ENCODE peak calls at places on chromosomes 12 and 14, in ten cellular contexts. Z is osteoblast, D is HFFc6, M is uterus, R is thoracic aorta, I is cardiac muscle cell, E is neural crest cell, U is astrocyte of the spinal cord, K is psoas muscle, P is A549. Y is an unnamed sample.

GRCh38 chr12:4178424-4179184 is 95.0 kb upstream of the CCND2 start:
- DNase-seq in Z (no peak), D (no peak), M (no peak), R (no peak), I (no peak), E (no peak), U (no peak), K (no peak), P (no peak), Y (no peak)

GRCh38 chr12:176321-177181 is 37.4 kb downstream of the SLC6A12 start:
- DNase-seq in Z (peak), D (peak), M (no peak), R (no peak), I (peak), E (no peak), U (no peak), K (no peak), P (no peak), Y (no peak)

GRCh38 chr12:7123806-7124519 is 4.7 kb downstream of the RBP5 start:
- DNase-seq in Z (no peak), D (no peak), M (no peak), R (no peak), I (no peak), E (no peak), U (no peak), K (no peak), P (no peak), Y (no peak)

GRCh38 chr14:75646762-75647161 is 13.9 kb downstream of the ERG28 start:
- DNase-seq in Z (no peak), D (no peak), M (no peak), R (no peak), I (no peak), E (no peak), U (no peak), K (peak), P (no peak), Y (no peak)

GRCh38 chr12:32002848-32003493 is 43.8 kb downstream of the RESF1 start:
- DNase-seq in Z (peak), D (no peak), M (no peak), R (no peak), I (peak), E (no peak), U (no peak), K (no peak), P (no peak), Y (no peak)

GRCh38 chr12:113077057-113077858 is 20.7 kb downstream of the DTX1 start:
- DNase-seq in Z (no peak), D (no peak), M (no peak), R (no peak), I (no peak), E (no peak), U (no peak), K (peak), P (no peak), Y (no peak)

GRCh38 chr12:122860052-122860853 is 25.0 kb downstream of the HIP1R start:
- DNase-seq in Z (peak), D (peak), M (peak), R (no peak), I (peak), E (peak), U (peak), K (peak), P (peak), Y (peak)

GRCh38 chr14:100286484-100287191 is 19.6 kb downstream of the SLC25A29 start:
- DNase-seq in Z (peak), D (no peak), M (no peak), R (no peak), I (no peak), E (no peak), U (no peak), K (peak), P (no peak), Y (peak)

GRCh38 chr12:93943766-93944165 is 204.6 kb upstream of the PLXNC1 start:
- DNase-seq in Z (peak), D (peak), M (no peak), R (no peak), I (peak), E (no peak), U (no peak), K (peak), P (no peak), Y (peak)

GRCh38 chr14:53742226-53742607 is 214.4 kb downstream of the BMP4 start:
- DNase-seq in Z (no peak), D (no peak), M (no peak), R (no peak), I (no peak), E (no peak), U (peak), K (no peak), P (no peak), Y (no peak)

GRCh38 chr12:48000878-48001321 is 3.4 kb downstream of the COL2A1 start:
- DNase-seq in Z (peak), D (peak), M (no peak), R (no peak), I (peak), E (no peak), U (peak), K (no peak), P (peak), Y (peak)

GRCh38 chr12:19131020-19131431 is 1.5 kb downstream of the PLEKHA5 start:
- DNase-seq in Z (peak), D (peak), M (no peak), R (no peak), I (peak), E (no peak), U (peak), K (no peak), P (peak), Y (no peak)

GRCh38 chr12:77401062-77401461 is 335.7 kb upstream of the E2F7 start:
- DNase-seq in Z (no peak), D (no peak), M (no peak), R (no peak), I (no peak), E (no peak), U (no peak), K (no peak), P (no peak), Y (no peak)

GRCh38 chr12:86711716-86712115 is 455.5 kb upstream of the MGAT4C start:
- DNase-seq in Z (no peak), D (no peak), M (no peak), R (no peak), I (no peak), E (no peak), U (no peak), K (no peak), P (no peak), Y (no peak)

GRCh38 chr12:39866135-39866534 is 239.7 kb downstream of the SLC2A13 start:
- DNase-seq in Z (no peak), D (no peak), M (no peak), R (no peak), I (no peak), E (no peak), U (no peak), K (no peak), P (no peak), Y (no peak)

GRCh38 chr14:89276424-89276975 is 140.5 kb downstream of the FOXN3 start:
- DNase-seq in Z (no peak), D (no peak), M (no peak), R (no peak), I (peak), E (no peak), U (peak), K (no peak), P (no peak), Y (no peak)

GRCh38 chr12:7108042-7108927 is 729 bp downstream of the C1RL start:
- DNase-seq in Z (peak), D (peak), M (peak), R (peak), I (peak), E (peak), U (peak), K (peak), P (peak), Y (peak)

GRCh38 chr12:15193927-15194326 is 27.3 kb downstream of the RERG start:
- DNase-seq in Z (no peak), D (no peak), M (peak), R (no peak), I (no peak), E (no peak), U (peak), K (no peak), P (no peak), Y (no peak)

GRCh38 chr14:94009767-94010166 is 12.7 kb downstream of the CCDC197 start:
- DNase-seq in Z (peak), D (peak), M (no peak), R (no peak), I (peak), E (no peak), U (peak), K (peak), P (no peak), Y (no peak)

GRCh38 chr12:25364529-25365339 is 114.0 kb upstream of the KRAS start:
- DNase-seq in Z (no peak), D (no peak), M (no peak), R (no peak), I (no peak), E (no peak), U (no peak), K (no peak), P (no peak), Y (no peak)

DNA sequence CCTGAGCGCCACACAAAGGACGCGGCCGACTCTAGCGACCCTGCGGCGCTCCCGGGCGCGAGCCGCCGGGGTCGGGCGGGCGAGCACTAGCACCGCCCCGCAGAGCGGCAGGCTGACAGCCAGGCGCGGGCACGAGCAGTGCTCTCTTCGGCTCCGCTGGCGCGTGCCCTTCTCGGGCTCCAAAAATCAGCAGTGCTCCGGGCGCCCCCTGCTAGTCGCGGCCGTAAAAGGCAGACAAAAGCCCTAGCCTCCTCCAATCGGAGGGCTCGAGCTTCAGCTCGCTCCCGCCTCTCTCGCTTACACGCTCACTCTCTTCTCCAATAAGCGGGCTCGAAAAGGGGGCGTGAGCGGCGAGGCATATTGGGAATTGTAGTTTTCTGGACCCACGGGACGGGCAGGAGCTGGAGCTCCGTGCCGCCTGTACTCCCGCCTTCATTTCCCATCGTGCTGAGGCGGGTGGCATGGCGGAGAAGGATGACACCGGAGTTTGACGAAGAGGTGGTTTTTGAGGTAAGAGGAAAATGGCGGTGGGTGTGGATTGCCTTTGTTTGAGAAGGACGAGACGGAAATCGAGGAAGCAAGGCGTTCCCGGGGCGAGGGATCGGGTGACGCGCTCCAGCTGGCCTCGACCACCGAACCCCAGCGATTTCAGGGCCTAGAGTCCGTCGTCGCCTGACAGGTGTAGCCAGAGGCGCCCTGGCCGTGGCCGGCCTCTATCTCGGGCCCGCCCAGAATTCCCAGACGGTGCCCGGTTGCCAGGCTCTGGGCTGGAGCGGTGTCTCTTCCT is at the start of the genes FGD6 and VEZT:
- DNase-seq in Z (peak), D (peak), M (peak), R (peak), I (peak), E (peak), U (peak), K (peak), P (peak), Y (peak)
- TF ChIP-seq CTCF in Z (peak), D (peak), M (peak), R (peak), I (peak), E (no peak), U (peak), K (peak), P (peak), Y (peak)

GRCh38 chr12:64445490-64445889 is 6.4 kb upstream of the TBK1 start:
- DNase-seq in Z (no peak), D (no peak), M (no peak), R (no peak), I (no peak), E (no peak), U (no peak), K (no peak), P (no peak), Y (no peak)
- TF ChIP-seq CTCF in Z (no peak), D (no peak), M (no peak), R (no peak), I (no peak), E (no peak), U (no peak), K (no peak), P (no peak), Y (no peak)

DNA sequence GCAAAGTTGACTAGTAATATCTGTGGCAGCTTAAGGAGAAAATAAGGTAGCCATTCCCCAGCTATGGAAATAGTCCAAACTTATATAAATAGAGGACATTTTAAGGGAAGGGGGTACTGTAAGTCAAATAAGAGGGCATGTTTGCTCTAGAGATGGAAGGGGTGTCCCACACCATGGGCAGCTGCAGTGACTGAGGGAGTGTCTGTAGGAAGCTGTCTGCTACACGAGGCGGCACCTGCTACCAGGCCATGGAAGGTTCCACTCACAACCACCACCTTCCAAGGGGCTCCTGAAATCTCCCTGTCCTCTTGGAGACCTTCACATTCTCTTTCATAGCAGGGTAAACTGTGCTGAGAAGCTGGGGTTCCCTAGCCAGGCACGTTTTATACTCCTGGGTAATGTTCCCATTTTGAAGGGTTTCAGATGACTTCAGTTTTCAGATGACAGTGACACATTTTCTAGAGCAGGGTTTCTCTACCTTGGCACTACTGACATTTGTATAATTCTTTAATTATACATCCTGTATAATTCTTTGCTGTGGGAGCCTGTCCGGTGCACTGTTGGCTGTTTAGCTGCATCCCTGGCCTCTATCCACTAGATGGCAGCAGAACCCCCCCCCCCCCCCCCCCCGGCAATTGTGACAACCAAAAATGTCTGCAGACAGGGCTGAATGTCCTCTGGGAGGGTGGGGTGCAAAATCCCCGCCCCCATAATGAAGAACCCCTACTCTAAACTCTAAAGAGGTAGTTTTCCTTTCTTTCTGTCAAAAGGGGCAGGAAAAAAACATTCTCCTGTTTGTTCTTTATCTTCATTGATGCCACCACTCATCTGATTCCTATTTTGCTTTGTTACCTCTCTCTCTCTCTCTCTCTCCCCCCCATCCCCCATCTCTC is 11.6 kb upstream of the SMCO2 start:
- DNase-seq in Z (peak), D (no peak), M (no peak), R (no peak), I (peak), E (peak), U (peak), K (no peak), P (peak), Y (no peak)
- TF ChIP-seq CTCF in Z (peak), D (peak), M (peak), R (peak), I (peak), E (peak), U (peak), K (peak), P (peak), Y (no peak)

GRCh38 chr12:56468216-56469006 is at the start of gene SPRYD4:
- DNase-seq in Z (peak), D (peak), M (peak), R (peak), I (peak), E (peak), U (peak), K (peak), P (peak), Y (peak)
- TF ChIP-seq CTCF in Z (peak), D (peak), M (peak), R (no peak), I (peak), E (peak), U (peak), K (peak), P (peak), Y (no peak)

DNA sequence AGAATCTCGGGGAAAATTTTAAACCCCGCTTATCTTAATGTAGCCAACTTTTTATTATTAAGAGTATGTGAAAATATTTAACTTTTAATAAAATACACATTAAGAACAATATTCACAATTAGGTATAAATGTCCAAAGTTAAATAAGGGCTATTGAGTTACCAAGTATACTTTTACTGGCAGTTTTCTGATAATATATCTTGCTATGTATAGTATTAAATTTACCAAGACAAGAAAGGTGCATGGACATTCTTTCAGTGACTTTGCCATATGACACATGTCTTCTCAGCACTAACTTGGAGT is 115.4 kb downstream of the MON2 start:
- DNase-seq in Z (no peak), D (no peak), M (no peak), R (no peak), I (peak), E (no peak), U (no peak), K (no peak), P (no peak), Y (no peak)
- TF ChIP-seq CTCF in Z (no peak), D (peak), M (no peak), R (no peak), I (no peak), E (no peak), U (no peak), K (no peak), P (peak), Y (no peak)

GRCh38 chr14:30333934-30334333 is 225.0 kb upstream of the G2E3 start:
- DNase-seq in Z (no peak), D (no peak), M (no peak), R (no peak), I (no peak), E (no peak), U (no peak), K (no peak), P (no peak), Y (no peak)

GRCh38 chr14:30332374-30332773 is 226.6 kb upstream of the G2E3 start:
- DNase-seq in Z (no peak), D (no peak), M (no peak), R (no peak), I (no peak), E (no peak), U (no peak), K (no peak), P (no peak), Y (no peak)

GRCh38 chr14:30331030-30331429 is 227.9 kb upstream of the G2E3 start:
- DNase-seq in Z (no peak), D (no peak), M (no peak), R (no peak), I (no peak), E (no peak), U (no peak), K (no peak), P (no peak), Y (no peak)

DNA sequence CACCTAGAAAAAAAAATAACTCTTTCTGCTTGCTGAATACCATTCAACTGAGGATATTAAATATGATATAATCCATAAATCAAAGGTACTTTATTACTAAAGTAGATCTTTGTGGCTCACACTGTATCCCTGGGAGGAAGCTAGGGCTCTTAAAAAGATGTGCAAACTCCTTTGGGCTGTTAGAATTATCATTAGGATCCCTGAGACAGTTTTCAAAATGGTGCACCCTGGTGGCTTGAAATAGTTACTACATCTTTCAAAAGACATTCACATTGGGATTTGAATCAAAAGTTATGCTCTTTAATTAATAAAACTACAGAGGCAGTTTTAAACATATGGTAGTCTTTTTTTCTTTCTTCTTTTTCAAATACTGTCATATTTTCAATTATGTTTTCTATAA is 228.5 kb upstream of the G2E3 start:
- DNase-seq in Z (no peak), D (no peak), M (no peak), R (no peak), I (peak), E (no peak), U (no peak), K (no peak), P (no peak), Y (no peak)
- TF ChIP-seq CTCF in Z (peak), D (peak), M (no peak), R (no peak), I (peak), E (peak), U (no peak), K (peak), P (no peak), Y (no peak)

GRCh38 chr12:124780336-124780735 is 83.3 kb downstream of the SCARB1 start:
- DNase-seq in Z (no peak), D (no peak), M (no peak), R (no peak), I (no peak), E (no peak), U (no peak), K (no peak), P (no peak), Y (no peak)
- TF ChIP-seq CTCF in Z (no peak), D (no peak), M (no peak), R (no peak), I (no peak), E (no peak), U (no peak), K (no peak), P (no peak), Y (no peak)

DNA sequence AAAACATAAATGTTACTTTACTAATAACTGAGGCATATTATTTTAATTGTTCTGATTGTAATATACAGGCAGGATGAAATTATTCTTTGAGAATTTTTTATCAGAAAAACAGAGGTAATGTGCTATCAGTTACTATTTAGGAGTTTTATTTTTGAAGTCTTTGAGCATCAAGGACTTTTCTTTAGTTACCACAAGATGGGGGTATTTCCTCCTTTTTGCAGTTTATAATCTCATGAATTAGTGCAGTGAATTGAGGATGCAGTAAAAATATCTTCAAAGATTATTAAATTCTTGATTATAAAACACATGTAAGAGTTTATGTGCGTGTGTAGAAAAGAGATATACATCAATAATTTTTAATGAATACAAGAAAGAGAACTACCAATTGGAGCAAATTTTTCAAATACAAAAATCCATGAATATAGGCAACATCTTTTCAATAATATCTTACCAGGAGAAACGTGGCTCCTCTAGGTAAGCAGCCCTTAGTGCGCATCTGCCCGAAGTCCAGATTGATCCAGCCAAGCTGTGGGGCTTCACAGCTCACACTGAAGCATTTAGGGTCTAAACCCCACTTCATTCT is 71.6 kb downstream of the ERGIC2 start:
- DNase-seq in Z (no peak), D (peak), M (no peak), R (no peak), I (peak), E (no peak), U (peak), K (no peak), P (no peak), Y (no peak)
- TF ChIP-seq CTCF in Z (peak), D (peak), M (no peak), R (no peak), I (peak), E (peak), U (peak), K (peak), P (peak), Y (no peak)